ENCODE peak calls at places on chromosome 5, in four cellular contexts. One of them, this sample, is unnamed.

GRCh38 chr5:109911731-109912130 is 222.0 kb downstream of the MAN2A1 start:
- DNase-seq in esophagus muscularis mucosa: no peak
- DNase-seq in MCF 10A: no peak
- DNase-seq in AG09309: peak
- DNase-seq in this sample: no peak

GRCh38 chr5:88786789-88787188 is 96.2 kb downstream of the MEF2C start:
- DNase-seq in AG09309: no peak
- DNase-seq in MCF 10A: no peak
- DNase-seq in esophagus muscularis mucosa: no peak
- DNase-seq in this sample: no peak

GRCh38 chr5:140310434-140310833 is 7.5 kb upstream of the PFDN1 start:
- DNase-seq in AG09309: no peak
- DNase-seq in MCF 10A: no peak
- DNase-seq in esophagus muscularis mucosa: no peak
- DNase-seq in this sample: no peak

GRCh38 chr5:75491621-75492020 is 19.8 kb downstream of the CERT1 start:
- DNase-seq in esophagus muscularis mucosa: no peak
- DNase-seq in AG09309: no peak
- DNase-seq in MCF 10A: no peak
- DNase-seq in this sample: no peak

GRCh38 chr5:105970919-105971318 is 1699.8 kb downstream of the EFNA5 start:
- DNase-seq in MCF 10A: no peak
- DNase-seq in esophagus muscularis mucosa: no peak
- DNase-seq in AG09309: no peak
- DNase-seq in this sample: no peak

GRCh38 chr5:118698774-118699173 is 289.6 kb downstream of the DTWD2 start:
- DNase-seq in AG09309: no peak
- DNase-seq in MCF 10A: no peak
- DNase-seq in esophagus muscularis mucosa: no peak
- DNase-seq in this sample: no peak

GRCh38 chr5:17238521-17239041 is 21.1 kb downstream of the BASP1 start:
- DNase-seq in AG09309: no peak
- DNase-seq in esophagus muscularis mucosa: no peak
- DNase-seq in MCF 10A: no peak
- DNase-seq in this sample: no peak

GRCh38 chr5:34957299-34957698 is 27.9 kb downstream of the DNAJC21 start:
- DNase-seq in AG09309: no peak
- DNase-seq in MCF 10A: no peak
- DNase-seq in esophagus muscularis mucosa: no peak
- DNase-seq in this sample: no peak

DNA sequence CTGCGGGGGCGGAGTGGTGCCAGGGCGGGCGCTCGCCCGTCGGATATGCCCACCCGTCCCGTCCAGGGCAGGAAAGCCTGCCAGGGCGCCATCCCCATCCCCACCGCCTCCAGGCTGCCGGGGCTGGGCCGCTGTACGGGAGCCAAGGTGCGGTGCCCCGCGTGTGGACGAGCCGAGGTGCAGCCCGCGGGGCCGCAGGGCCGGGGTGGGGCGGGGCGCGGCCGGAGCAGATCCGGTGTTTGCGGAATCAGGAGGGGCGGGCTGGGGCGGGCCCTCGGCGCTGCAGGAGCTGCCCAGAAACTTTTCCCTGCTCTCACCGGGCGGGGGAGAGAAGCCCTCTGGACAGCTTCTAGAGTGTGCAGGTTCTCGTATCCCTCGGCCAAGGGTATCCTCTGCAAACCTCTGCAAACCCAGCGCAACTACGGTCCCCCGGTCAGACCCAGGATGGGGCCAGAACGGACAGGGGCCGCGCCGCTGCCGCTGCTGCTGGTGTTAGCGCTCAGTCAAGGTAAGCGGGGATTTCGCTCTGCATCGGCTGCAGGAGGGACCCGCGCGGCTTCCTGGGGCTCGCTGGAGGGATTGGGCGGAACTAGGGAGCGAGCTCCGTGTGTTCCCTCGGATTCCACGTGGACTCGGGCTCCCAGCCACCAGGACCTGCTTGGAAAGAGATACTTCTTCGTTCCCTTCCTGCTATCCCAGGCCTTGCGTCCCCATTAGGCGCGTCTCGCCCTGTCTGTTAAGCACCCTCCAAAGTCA is at the start of gene ITGA2:
- DNase-seq in AG09309: no peak
- DNase-seq in MCF 10A: peak
- DNase-seq in esophagus muscularis mucosa: peak
- DNase-seq in this sample: peak
- TF ChIP-seq CTCF in AG09309: no peak
- TF ChIP-seq CTCF in MCF 10A: no peak
- TF ChIP-seq CTCF in esophagus muscularis mucosa: no peak
- TF ChIP-seq CTCF in this sample: no peak

GRCh38 chr5:149328177-149328576 is 17.1 kb upstream of the GRPEL2 start:
- DNase-seq in MCF 10A: no peak
- DNase-seq in esophagus muscularis mucosa: no peak
- DNase-seq in AG09309: no peak
- DNase-seq in this sample: no peak
- TF ChIP-seq CTCF in MCF 10A: no peak
- TF ChIP-seq CTCF in esophagus muscularis mucosa: no peak
- TF ChIP-seq CTCF in AG09309: no peak
- TF ChIP-seq CTCF in this sample: no peak

GRCh38 chr5:168311061-168311566 is 19.7 kb downstream of the WWC1 start:
- DNase-seq in esophagus muscularis mucosa: no peak
- DNase-seq in AG09309: no peak
- DNase-seq in MCF 10A: peak
- DNase-seq in this sample: no peak
- TF ChIP-seq CTCF in esophagus muscularis mucosa: no peak
- TF ChIP-seq CTCF in AG09309: no peak
- TF ChIP-seq CTCF in MCF 10A: no peak
- TF ChIP-seq CTCF in this sample: no peak

GRCh38 chr5:135241536-135241935 is 157.5 kb downstream of the MACROH2A1 start:
- DNase-seq in esophagus muscularis mucosa: peak
- DNase-seq in AG09309: no peak
- DNase-seq in MCF 10A: no peak
- DNase-seq in this sample: no peak

GRCh38 chr5:135238622-135239460 is 160.2 kb downstream of the MACROH2A1 start:
- DNase-seq in MCF 10A: no peak
- DNase-seq in esophagus muscularis mucosa: peak
- DNase-seq in AG09309: no peak
- DNase-seq in this sample: no peak

GRCh38 chr5:135240781-135241360 is 158.2 kb downstream of the MACROH2A1 start:
- DNase-seq in AG09309: no peak
- DNase-seq in esophagus muscularis mucosa: peak
- DNase-seq in MCF 10A: no peak
- DNase-seq in this sample: no peak

GRCh38 chr5:135239461-135240282 is 159.4 kb downstream of the MACROH2A1 start:
- DNase-seq in esophagus muscularis mucosa: peak
- DNase-seq in MCF 10A: no peak
- DNase-seq in AG09309: no peak
- DNase-seq in this sample: no peak

GRCh38 chr5:135240283-135240633 is 158.8 kb downstream of the MACROH2A1 start:
- DNase-seq in esophagus muscularis mucosa: no peak
- DNase-seq in AG09309: no peak
- DNase-seq in MCF 10A: no peak
- DNase-seq in this sample: no peak
- TF ChIP-seq CTCF in esophagus muscularis mucosa: no peak
- TF ChIP-seq CTCF in AG09309: no peak
- TF ChIP-seq CTCF in MCF 10A: no peak
- TF ChIP-seq CTCF in this sample: no peak

GRCh38 chr5:22708770-22709328 is 144.3 kb downstream of the CDH12 start:
- DNase-seq in AG09309: no peak
- DNase-seq in MCF 10A: no peak
- DNase-seq in esophagus muscularis mucosa: no peak
- DNase-seq in this sample: no peak
- TF ChIP-seq CTCF in AG09309: no peak
- TF ChIP-seq CTCF in MCF 10A: no peak
- TF ChIP-seq CTCF in esophagus muscularis mucosa: no peak
- TF ChIP-seq CTCF in this sample: no peak

DNA sequence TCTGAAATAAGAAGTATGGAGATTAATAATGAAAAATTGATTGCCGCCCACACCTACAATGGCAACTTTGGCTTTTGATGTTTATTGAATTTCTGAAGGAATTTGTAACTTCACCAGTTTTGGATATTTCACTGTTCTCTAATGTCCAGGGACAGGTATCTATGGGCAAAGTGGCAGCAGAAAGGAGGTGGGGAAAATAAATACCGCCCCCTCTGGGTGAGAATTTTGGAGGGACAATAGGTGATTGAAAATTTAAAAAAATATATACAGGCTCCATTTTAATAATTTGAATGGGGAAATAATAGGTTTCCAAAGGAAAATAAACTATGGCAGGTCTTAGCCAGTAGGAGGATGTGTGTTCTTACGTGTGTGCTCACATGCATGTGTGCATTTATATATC is 1.3 kb downstream of the SCGB3A2 start:
- DNase-seq in esophagus muscularis mucosa: no peak
- DNase-seq in MCF 10A: no peak
- DNase-seq in AG09309: no peak
- DNase-seq in this sample: no peak
- TF ChIP-seq CTCF in esophagus muscularis mucosa: no peak
- TF ChIP-seq CTCF in MCF 10A: no peak
- TF ChIP-seq CTCF in AG09309: no peak
- TF ChIP-seq CTCF in this sample: no peak

GRCh38 chr5:55176176-55176818 is 3.3 kb upstream of the CDC20B start:
- DNase-seq in AG09309: no peak
- DNase-seq in MCF 10A: peak
- DNase-seq in esophagus muscularis mucosa: peak
- DNase-seq in this sample: peak
- TF ChIP-seq CTCF in AG09309: peak
- TF ChIP-seq CTCF in MCF 10A: peak
- TF ChIP-seq CTCF in esophagus muscularis mucosa: peak
- TF ChIP-seq CTCF in this sample: no peak

DNA sequence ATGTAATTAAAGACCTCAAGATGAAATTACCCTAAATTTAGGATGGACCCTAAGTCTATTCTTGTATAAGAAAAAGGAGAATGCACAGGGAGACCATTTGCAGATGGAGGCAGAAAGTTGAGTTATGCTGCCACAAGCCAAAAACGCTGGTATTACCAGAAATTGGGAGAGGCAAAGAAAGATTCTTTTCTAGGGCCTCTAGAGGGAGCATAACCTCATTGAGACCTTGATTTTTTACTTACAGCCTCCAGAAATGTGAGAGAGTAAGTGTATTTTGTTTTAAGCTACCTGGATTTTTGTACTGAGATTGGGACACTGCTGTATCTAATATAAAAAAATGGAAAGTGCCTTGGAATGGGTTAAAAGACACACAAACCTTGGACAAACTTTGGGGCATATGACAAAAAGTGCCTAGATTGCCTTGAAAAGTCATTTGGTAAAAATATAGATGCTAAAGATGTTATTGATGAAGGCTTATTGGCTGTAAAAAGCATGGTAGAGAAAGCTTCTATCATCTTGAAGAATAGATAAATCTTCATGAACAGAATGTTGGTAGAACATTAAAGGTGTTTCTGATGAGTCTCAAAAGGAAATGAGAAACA is 174.7 kb upstream of the PRDM9 start:
- DNase-seq in MCF 10A: peak
- DNase-seq in AG09309: no peak
- DNase-seq in esophagus muscularis mucosa: no peak
- DNase-seq in this sample: no peak
- TF ChIP-seq CTCF in MCF 10A: peak
- TF ChIP-seq CTCF in AG09309: no peak
- TF ChIP-seq CTCF in esophagus muscularis mucosa: no peak
- TF ChIP-seq CTCF in this sample: no peak

GRCh38 chr5:121758640-121759039 is 93.0 kb upstream of the FTMT start:
- DNase-seq in MCF 10A: no peak
- DNase-seq in esophagus muscularis mucosa: no peak
- DNase-seq in AG09309: no peak
- DNase-seq in this sample: no peak
- TF ChIP-seq CTCF in MCF 10A: no peak
- TF ChIP-seq CTCF in esophagus muscularis mucosa: no peak
- TF ChIP-seq CTCF in AG09309: no peak
- TF ChIP-seq CTCF in this sample: no peak